ENCODE peak calls at places on chromosomes 5 and 9, in five cellular contexts. One of them, this sample, is unnamed.
A peak's percentile ranks its signal among the peaks of the same experiment; 100 is the strongest.

GRCh38 chr5:61933787-61934626 is 372.0 kb upstream of the KIF2A start:
- DNase-seq in nucleus accumbens: peak; percentile 49
- DNase-seq in effector memory CD8-positive, alpha-beta T cell: no peak
- DNase-seq in SW480: peak; percentile 51
- DNase-seq in DMS79 treated with DMSO at 0.1 percent for 48 hours: peak; percentile 5
- DNase-seq in this sample: peak; percentile 25

GRCh38 chr5:139065296-139065695 is 132.9 kb downstream of the SIL1 start:
- DNase-seq in nucleus accumbens: no peak
- DNase-seq in DMS79 treated with DMSO at 0.1 percent for 48 hours: peak; percentile 38
- DNase-seq in effector memory CD8-positive, alpha-beta T cell: no peak
- DNase-seq in SW480: no peak
- DNase-seq in this sample: no peak

GRCh38 chr5:93845376-93845775 is 104.0 kb upstream of the POU5F2 start:
- DNase-seq in nucleus accumbens: no peak
- DNase-seq in effector memory CD8-positive, alpha-beta T cell: no peak
- DNase-seq in SW480: no peak
- DNase-seq in DMS79 treated with DMSO at 0.1 percent for 48 hours: no peak
- DNase-seq in this sample: no peak

GRCh38 chr9:120892177-120892747 is 15.3 kb upstream of the PHF19 start:
- DNase-seq in DMS79 treated with DMSO at 0.1 percent for 48 hours: peak; percentile 73
- DNase-seq in effector memory CD8-positive, alpha-beta T cell: no peak
- DNase-seq in SW480: peak; percentile 33
- DNase-seq in nucleus accumbens: no peak
- DNase-seq in this sample: no peak

GRCh38 chr5:54872810-54873209 is 112.6 kb downstream of the ESM1 start:
- DNase-seq in DMS79 treated with DMSO at 0.1 percent for 48 hours: no peak
- DNase-seq in effector memory CD8-positive, alpha-beta T cell: no peak
- DNase-seq in nucleus accumbens: no peak
- DNase-seq in SW480: no peak
- DNase-seq in this sample: no peak

GRCh38 chr9:71361357-71361756 is 239.9 kb upstream of the TRPM3 start:
- DNase-seq in SW480: no peak
- DNase-seq in DMS79 treated with DMSO at 0.1 percent for 48 hours: no peak
- DNase-seq in nucleus accumbens: no peak
- DNase-seq in effector memory CD8-positive, alpha-beta T cell: no peak
- DNase-seq in this sample: no peak

GRCh38 chr5:146682899-146683298 is 166.9 kb upstream of the GPR151 start:
- DNase-seq in DMS79 treated with DMSO at 0.1 percent for 48 hours: no peak
- DNase-seq in nucleus accumbens: no peak
- DNase-seq in effector memory CD8-positive, alpha-beta T cell: no peak
- DNase-seq in SW480: no peak
- DNase-seq in this sample: no peak

GRCh38 chr5:36523931-36524330 is 82.5 kb upstream of the SLC1A3 start:
- DNase-seq in SW480: no peak
- DNase-seq in nucleus accumbens: no peak
- DNase-seq in DMS79 treated with DMSO at 0.1 percent for 48 hours: no peak
- DNase-seq in effector memory CD8-positive, alpha-beta T cell: no peak
- DNase-seq in this sample: no peak

GRCh38 chr9:101536938-101537337 is 3.3 kb downstream of the RNF20 start:
- DNase-seq in effector memory CD8-positive, alpha-beta T cell: no peak
- DNase-seq in nucleus accumbens: no peak
- DNase-seq in DMS79 treated with DMSO at 0.1 percent for 48 hours: no peak
- DNase-seq in SW480: no peak
- DNase-seq in this sample: no peak

GRCh38 chr5:180866985-180867384 is 5.9 kb upstream of the ZFP62 start:
- DNase-seq in SW480: no peak
- DNase-seq in DMS79 treated with DMSO at 0.1 percent for 48 hours: no peak
- DNase-seq in effector memory CD8-positive, alpha-beta T cell: no peak
- DNase-seq in nucleus accumbens: no peak
- DNase-seq in this sample: no peak

GRCh38 chr9:137588891-137589290 is 1.4 kb downstream of the ZMYND19 start:
- DNase-seq in effector memory CD8-positive, alpha-beta T cell: no peak
- DNase-seq in SW480: no peak
- DNase-seq in DMS79 treated with DMSO at 0.1 percent for 48 hours: no peak
- DNase-seq in nucleus accumbens: no peak
- DNase-seq in this sample: no peak

GRCh38 chr5:180825768-180826525 is 23.3 kb upstream of the MGAT1 start:
- DNase-seq in DMS79 treated with DMSO at 0.1 percent for 48 hours: no peak
- DNase-seq in SW480: peak; percentile 76
- DNase-seq in nucleus accumbens: peak; percentile 13
- DNase-seq in effector memory CD8-positive, alpha-beta T cell: no peak
- DNase-seq in this sample: no peak

GRCh38 chr5:56039985-56040384 is 45.2 kb upstream of the IL6ST start:
- DNase-seq in nucleus accumbens: no peak
- DNase-seq in DMS79 treated with DMSO at 0.1 percent for 48 hours: no peak
- DNase-seq in SW480: no peak
- DNase-seq in effector memory CD8-positive, alpha-beta T cell: no peak
- DNase-seq in this sample: no peak

GRCh38 chr5:172490739-172491461 is 36.6 kb upstream of the SH3PXD2B start:
- DNase-seq in nucleus accumbens: no peak
- DNase-seq in SW480: no peak
- DNase-seq in effector memory CD8-positive, alpha-beta T cell: no peak
- DNase-seq in DMS79 treated with DMSO at 0.1 percent for 48 hours: no peak
- DNase-seq in this sample: no peak

This sample was measured in hypothalamus.